ENCODE peak calls at places on chromosomes 16 and 17, in seven cellular contexts. Z, E, K, O, V, F and G are unnamed samples.

GRCh38 chr16:69311533-69312388 is 611 bp downstream of the VPS4A start:
- DNase-seq in V (peak), E (peak), Z (peak), K (no peak), O (peak), F (peak), G (peak)

GRCh38 chr16:78675312-78675711 is 575.9 kb downstream of the WWOX start:
- DNase-seq in F (no peak), V (no peak), O (no peak), Z (peak), K (no peak), E (no peak), G (no peak)

GRCh38 chr17:15321556-15322250 is 19.7 kb downstream of the TEKT3 start:
- DNase-seq in F (no peak), O (no peak), E (no peak), K (no peak), Z (peak), V (no peak), G (no peak)

GRCh38 chr17:71224824-71225575 is 895.8 kb upstream of the SOX9 start:
- DNase-seq in O (no peak), E (no peak), Z (no peak), K (no peak), F (no peak), V (no peak), G (no peak)

GRCh38 chr16:12094537-12095265 is 118.2 kb downstream of the SNX29 start:
- DNase-seq in K (no peak), Z (peak), E (no peak), F (no peak), V (no peak), O (no peak), G (no peak)

GRCh38 chr17:64133546-64134215 is 3.7 kb upstream of the ERN1 start:
- DNase-seq in E (peak), V (no peak), O (no peak), F (peak), K (no peak), Z (peak), G (peak)

GRCh38 chr16:87496101-87496801 is 3.4 kb upstream of the ZCCHC14 start:
- DNase-seq in O (peak), F (no peak), E (no peak), Z (no peak), K (no peak), V (peak), G (no peak)

GRCh38 chr16:89407282-89407924 is 83.0 kb downstream of the ANKRD11 start:
- DNase-seq in K (no peak), O (peak), V (no peak), F (no peak), Z (no peak), E (peak), G (no peak)

GRCh38 chr17:73831699-73832098 is 187.5 kb upstream of the SDK2 start:
- DNase-seq in F (no peak), V (no peak), E (no peak), Z (no peak), K (no peak), O (no peak), G (no peak)

GRCh38 chr16:67252806-67253497 is 4.2 kb downstream of the SLC9A5 start:
- DNase-seq in E (no peak), Z (no peak), V (no peak), K (no peak), F (no peak), O (no peak), G (no peak)

GRCh38 chr17:68709461-68709860 is 108.3 kb upstream of the FAM20A start:
- DNase-seq in F (no peak), V (no peak), E (no peak), Z (no peak), O (no peak), K (no peak), G (no peak)

GRCh38 chr16:3029499-3030127 is 5.8 kb downstream of the THOC6 start:
- DNase-seq in V (no peak), E (no peak), K (no peak), O (peak), F (no peak), Z (peak), G (no peak)

GRCh38 chr16:71811261-71811803 is 2.7 kb upstream of the AP1G1 start:
- DNase-seq in O (no peak), K (no peak), E (no peak), V (no peak), Z (peak), F (no peak), G (no peak)

GRCh38 chr16:73432794-73433455 is 385.0 kb upstream of the ZFHX3 start:
- DNase-seq in V (no peak), F (no peak), K (no peak), E (no peak), Z (no peak), O (no peak), G (peak)

GRCh38 chr17:38590988-38591758 is 14.6 kb downstream of the SRCIN1 start:
- DNase-seq in F (peak), Z (no peak), O (no peak), V (no peak), K (no peak), E (peak), G (no peak)

GRCh38 chr16:23557779-23558330 is 328 bp downstream of the UBFD1 start:
- DNase-seq in F (peak), Z (peak), K (no peak), V (peak), O (peak), E (no peak), G (no peak)

GRCh38 chr17:37079735-37080134 is 131.0 kb downstream of the AATF start:
- DNase-seq in O (no peak), K (no peak), E (no peak), V (no peak), F (no peak), Z (peak), G (no peak)

GRCh38 chr17:42458497-42459255 is at the start of gene ATP6V0A1:
- DNase-seq in K (peak), Z (peak), E (peak), F (peak), V (peak), O (peak), G (peak)

GRCh38 chr17:1229354-1229890 is 40.8 kb upstream of the BHLHA9 start:
- DNase-seq in Z (no peak), F (no peak), E (no peak), V (peak), O (peak), K (no peak), G (no peak)

GRCh38 chr16:14373901-14374300 is 256.2 kb downstream of the PARN start:
- DNase-seq in F (no peak), O (no peak), K (no peak), E (no peak), Z (no peak), V (no peak), G (no peak)

GRCh38 chr17:38556234-38556633 is 49.5 kb downstream of the SRCIN1 start:
- DNase-seq in F (peak), K (no peak), V (no peak), Z (no peak), O (no peak), E (no peak), G (no peak)

GRCh38 chr17:19331134-19331533 is 31.4 kb downstream of the B9D1 start:
- DNase-seq in F (no peak), V (no peak), E (no peak), K (no peak), O (no peak), Z (peak), G (no peak)

GRCh38 chr17:44203731-44204452 is 4.2 kb upstream of the ATXN7L3 start:
- DNase-seq in V (no peak), K (no peak), O (peak), E (peak), Z (peak), F (peak), G (peak)

GRCh38 chr16:56195151-56195550 is 3.9 kb downstream of the GNAO1 start:
- DNase-seq in K (peak), E (no peak), Z (no peak), V (no peak), O (no peak), F (no peak), G (no peak)

GRCh38 chr17:41549596-41550039 is 21.5 kb upstream of the KRT19 start:
- DNase-seq in K (no peak), Z (peak), V (no peak), E (no peak), F (no peak), O (no peak), G (no peak)

GRCh38 chr17:65270932-65271700 is 133.9 kb downstream of the RGS9 start:
- DNase-seq in F (no peak), E (no peak), K (no peak), Z (no peak), O (no peak), V (no peak), G (no peak)

GRCh38 chr17:28700278-28700677 is 11.4 kb downstream of the PROCA1 start:
- DNase-seq in V (no peak), K (no peak), Z (no peak), F (no peak), E (no peak), O (no peak), G (no peak)

GRCh38 chr16:30875881-30876791 is 17.7 kb downstream of the BCL7C start:
- DNase-seq in E (peak), O (peak), Z (no peak), K (no peak), F (peak), V (no peak), G (no peak)

GRCh38 chr16:51553910-51554309 is 402.8 kb upstream of the SALL1 start:
- DNase-seq in Z (no peak), F (no peak), K (no peak), O (no peak), E (no peak), V (no peak), G (no peak)

GRCh38 chr17:80292557-80292956 is 31.9 kb downstream of the RNF213 start:
- DNase-seq in V (no peak), Z (no peak), E (no peak), O (no peak), F (peak), K (no peak), G (no peak)

GRCh38 chr17:75268931-75269330 is 2.1 kb downstream of the MIF4GD start:
- DNase-seq in V (no peak), O (no peak), F (no peak), E (no peak), K (no peak), Z (no peak), G (no peak)

GRCh38 chr16:30948087-30948955 is 547 bp upstream of the ORAI3 start:
- DNase-seq in E (peak), K (peak), Z (peak), F (peak), O (no peak), V (no peak), G (peak)

GRCh38 chr16:85916141-85916890 is 17.4 kb downstream of the IRF8 start:
- DNase-seq in K (no peak), O (no peak), E (no peak), V (no peak), Z (peak), F (peak), G (no peak)

GRCh38 chr16:866252-866651 is 65.7 kb upstream of the GNG13 start:
- DNase-seq in O (no peak), Z (no peak), K (no peak), V (no peak), F (no peak), E (no peak), G (no peak)

GRCh38 chr16:78024159-78024558 is 1.8 kb downstream of the CLEC3A start:
- DNase-seq in O (no peak), Z (no peak), K (no peak), F (no peak), E (no peak), V (no peak), G (no peak)

GRCh38 chr16:30539000-30539964 is 4.6 kb upstream of the ZNF747 start:
- DNase-seq in O (no peak), V (no peak), K (no peak), Z (no peak), F (no peak), E (no peak), G (no peak)

GRCh38 chr16:50547340-50547865 is 793 bp upstream of the NKD1 start:
- DNase-seq in K (no peak), V (peak), E (peak), F (peak), Z (no peak), O (peak), G (peak)

GRCh38 chr17:50634915-50635719 is 436 bp downstream of the ABCC3 start:
- DNase-seq in Z (no peak), V (no peak), O (no peak), E (no peak), F (peak), K (no peak), G (no peak)